ENCODE peak calls at places on chromosomes 12 and 14, in four cellular contexts. W is astrocyte of the cerebellum, E is colonic mucosa, T is suprapubic skin. V is an unnamed sample.

GRCh38 chr12:131340616-131341210 is 370.2 kb upstream of the SFSWAP start:
- DNase-seq in W (no peak), E (no peak), T (no peak), V (no peak)

GRCh38 chr12:87127272-87127671 is 871.1 kb upstream of the MGAT4C start:
- DNase-seq in W (no peak), E (no peak), T (no peak), V (no peak)

GRCh38 chr14:105066285-105067071 is 1.2 kb upstream of the GPR132 start:
- DNase-seq in W (no peak), E (no peak), T (peak; percentile 67), V (no peak)

GRCh38 chr12:87074801-87075200 is 818.6 kb upstream of the MGAT4C start:
- DNase-seq in W (no peak), E (no peak), T (no peak), V (no peak)

GRCh38 chr14:52821805-52822250 is 30.4 kb upstream of the GNPNAT1 start:
- DNase-seq in W (no peak), E (no peak), T (no peak), V (no peak)

GRCh38 chr12:9760699-9761406 is at the start of gene CD69:
- DNase-seq in W (no peak), E (peak; percentile 49), T (no peak), V (no peak)

GRCh38 chr14:68538641-68539040 is 254.2 kb downstream of the ZFP36L1 start:
- DNase-seq in W (no peak), E (no peak), T (no peak), V (no peak)

GRCh38 chr12:65656904-65657351 is 167.4 kb upstream of the HMGA2 start:
- DNase-seq in W (peak; percentile 100), E (no peak), T (no peak), V (peak; percentile 98)

GRCh38 chr14:64947710-64948611 is 5.4 kb upstream of the GPX2 start:
- DNase-seq in W (no peak), E (no peak), T (peak; percentile 48), V (no peak)

GRCh38 chr12:43285248-43285647 is 266.8 kb downstream of the ADAMTS20 start:
- DNase-seq in W (peak; percentile 88), E (no peak), T (no peak), V (no peak)

GRCh38 chr12:106632797-106633450 is 50.1 kb downstream of the RFX4 start:
- DNase-seq in W (no peak), E (no peak), T (no peak), V (no peak)

GRCh38 chr12:125014526-125014925 is 21.1 kb downstream of the BRI3BP start:
- DNase-seq in W (no peak), E (no peak), T (no peak), V (no peak)

GRCh38 chr12:55847603-55848329 is 5.0 kb upstream of the MMP19 start:
- DNase-seq in W (peak; percentile 96), E (peak; percentile 72), T (peak; percentile 97), V (peak; percentile 100)

GRCh38 chr14:72743626-72744025 is 150.3 kb downstream of the DPF3 start:
- DNase-seq in W (no peak), E (peak; percentile 9), T (no peak), V (no peak)

GRCh38 chr12:71640316-71640715 is 23.3 kb downstream of the ZFC3H1 start:
- DNase-seq in W (no peak), E (no peak), T (no peak), V (no peak)

GRCh38 chr12:3216726-3217682 is 139.8 kb downstream of the TSPAN9 start:
- DNase-seq in W (no peak), E (no peak), T (no peak), V (peak; percentile 59)

GRCh38 chr12:124687695-124688301 is 120.4 kb upstream of the NCOR2 start:
- DNase-seq in W (no peak), E (peak; percentile 26), T (no peak), V (no peak)

GRCh38 chr14:70320294-70320693 is 39.2 kb downstream of the COX16 start:
- DNase-seq in W (no peak), E (no peak), T (no peak), V (no peak)

GRCh38 chr14:64442300-64442988 is 22.9 kb upstream of the AKAP5 start:
- DNase-seq in W (no peak), E (no peak), T (peak; percentile 64), V (no peak)

GRCh38 chr12:132783917-132784531 is 22.4 kb upstream of the ANKLE2 start:
- DNase-seq in W (no peak), E (peak; percentile 29), T (no peak), V (no peak)

GRCh38 chr14:95460647-95461478 is 55.6 kb downstream of the SYNE3 start:
- DNase-seq in W (peak; percentile 35), E (peak; percentile 58), T (peak; percentile 81), V (peak; percentile 32)

GRCh38 chr12:14957769-14958168 is 3.6 kb downstream of the ARHGDIB start:
- DNase-seq in W (no peak), E (no peak), T (no peak), V (no peak)
- H3K4me3 ChIP-seq in W (no peak overlapping the region), E (no peak overlapping the region), T (peak overlapping the region; percentile 53), V (no peak overlapping the region)

GRCh38 chr12:69468237-69469026 is 1.8 kb upstream of the FRS2 start:
- DNase-seq in W (no peak), E (no peak), T (no peak), V (peak; percentile 4)
- H3K4me3 ChIP-seq in W (no peak overlapping the region), E (no peak overlapping the region), T (no peak overlapping the region), V (no peak overlapping the region)

DNA sequence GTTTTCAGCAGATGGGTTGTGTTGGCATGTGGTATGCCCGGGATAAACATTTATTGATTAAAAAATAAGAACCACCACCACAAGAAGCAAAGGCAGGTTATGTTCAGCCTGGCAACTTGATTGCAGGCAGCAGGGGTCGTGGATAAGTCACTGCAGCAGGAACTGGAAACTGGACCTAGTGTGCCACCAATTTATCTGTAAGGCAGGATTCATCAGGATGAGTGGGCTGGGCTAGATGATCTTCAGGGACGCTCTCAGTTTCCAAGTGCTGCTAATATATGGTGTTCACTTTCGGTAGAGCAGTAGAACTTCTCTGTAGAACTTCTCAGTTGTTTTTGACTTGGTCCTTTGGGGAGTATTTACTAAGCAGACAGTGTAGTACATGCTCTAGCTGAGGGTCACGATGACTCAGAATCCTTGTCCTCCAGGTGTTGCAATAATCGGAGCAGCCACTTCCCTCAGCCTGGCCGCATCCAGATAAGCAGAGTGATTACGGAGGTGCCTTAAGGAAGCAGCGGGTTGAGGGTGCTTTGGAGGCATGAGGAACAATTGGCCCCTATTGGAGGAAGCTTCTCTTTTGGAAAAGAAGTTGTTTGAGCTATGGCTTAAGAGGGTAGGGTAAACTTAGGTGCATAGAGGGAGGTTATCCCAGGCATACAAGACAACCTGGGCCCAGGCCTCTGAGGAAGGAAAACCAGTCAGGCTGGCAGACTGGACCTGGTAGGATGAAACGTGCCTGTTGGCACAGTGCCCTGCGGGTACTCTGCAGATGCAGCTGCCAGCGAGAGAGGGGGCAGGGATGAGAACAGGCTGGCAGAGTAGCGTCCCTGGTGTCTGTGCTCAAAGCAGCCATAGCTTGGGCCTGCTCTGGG is 104.0 kb downstream of the GPR135 start:
- DNase-seq in W (no peak), E (peak; percentile 78), T (peak; percentile 75), V (no peak)
- H3K4me3 ChIP-seq in W (no peak overlapping the region), E (no peak overlapping the region), T (no peak overlapping the region), V (no peak overlapping the region)

DNA sequence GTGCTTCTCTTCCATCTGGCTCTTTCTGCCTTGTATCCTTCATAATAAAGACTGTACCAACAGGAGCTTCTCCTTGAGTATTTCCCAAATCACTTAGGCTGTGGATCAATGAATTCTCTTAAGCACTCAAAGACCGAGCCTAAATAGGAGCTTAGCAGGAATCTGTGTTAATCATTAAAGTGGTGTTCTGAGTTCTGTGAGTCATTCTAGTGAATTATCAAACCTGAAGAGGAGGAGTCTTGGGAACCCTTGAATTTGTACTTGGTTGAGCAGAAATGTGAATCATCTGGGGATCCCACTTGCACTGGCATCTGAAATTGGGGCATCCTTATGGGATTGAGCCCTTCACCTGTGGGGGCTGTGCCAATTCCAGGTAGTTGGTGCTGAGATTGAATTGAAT is 946.2 kb downstream of the BCL11B start:
- DNase-seq in W (no peak), E (no peak), T (no peak), V (no peak)
- H3K4me3 ChIP-seq in W (no peak overlapping the region), E (no peak overlapping the region), T (no peak overlapping the region), V (no peak overlapping the region)

DNA sequence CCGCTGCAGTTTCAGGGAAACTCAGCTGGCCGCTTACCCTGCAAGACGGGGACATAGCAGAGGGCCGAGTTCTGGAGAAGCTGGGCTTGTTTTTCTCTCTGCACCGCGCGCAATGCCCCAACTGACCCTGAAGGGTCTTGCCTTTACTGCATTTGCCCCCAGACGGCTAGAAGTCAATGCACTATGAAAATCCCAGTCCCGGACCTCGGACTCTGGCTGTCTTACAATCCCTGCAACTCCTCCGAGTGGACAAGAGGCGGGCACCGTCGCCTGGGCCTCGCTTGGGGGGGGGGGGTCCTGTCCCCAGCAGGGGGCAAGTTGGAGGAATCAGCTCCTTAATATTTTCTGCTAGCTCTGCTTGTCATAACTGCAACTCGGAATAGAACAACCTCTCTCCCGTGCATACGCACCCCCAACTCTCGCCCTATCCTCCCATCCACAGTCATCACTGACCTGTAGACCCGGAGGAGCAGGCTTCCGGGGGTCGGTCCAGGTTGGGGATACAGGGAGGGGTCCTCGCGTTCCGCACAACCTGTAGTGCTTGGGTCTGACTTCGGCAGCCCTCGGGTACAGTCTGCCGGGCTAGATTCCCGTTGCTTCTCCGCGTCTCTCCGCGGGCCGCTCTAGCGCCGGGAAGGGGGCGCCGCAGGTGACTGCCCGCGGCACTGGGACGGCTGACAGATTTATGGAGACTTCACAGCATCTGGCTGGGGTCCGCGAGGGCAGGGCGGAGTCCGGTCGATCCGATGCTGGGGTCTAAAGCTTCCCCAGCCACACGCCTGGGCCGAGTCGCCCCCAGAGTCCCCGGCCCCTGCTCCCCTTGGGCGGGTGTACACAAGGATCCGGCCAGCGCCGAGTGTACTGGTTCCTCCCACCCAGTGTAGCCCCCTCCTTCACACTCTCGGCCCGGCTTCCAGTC is 3.3 kb upstream of the PAX9 start:
- DNase-seq in W (no peak), E (no peak), T (no peak), V (no peak)
- H3K4me3 ChIP-seq in W (no peak overlapping the region), E (no peak overlapping the region), T (peak overlapping the region; percentile 32), V (no peak overlapping the region)

GRCh38 chr14:88380405-88380804 is 5.1 kb upstream of the SPATA7 start:
- DNase-seq in W (peak; percentile 11), E (no peak), T (no peak), V (no peak)
- H3K4me3 ChIP-seq in W (no peak overlapping the region), E (no peak overlapping the region), T (no peak overlapping the region), V (no peak overlapping the region)

GRCh38 chr12:57889541-57889989 is 43.0 kb upstream of the CTDSP2 start:
- DNase-seq in W (no peak), E (peak; percentile 72), T (peak; percentile 85), V (peak; percentile 92)

GRCh38 chr12:57888407-57889157 is 42.1 kb upstream of the CTDSP2 start:
- DNase-seq in W (no peak), E (peak; percentile 84), T (no peak), V (no peak)

GRCh38 chr12:57886590-57887363 is 40.2 kb upstream of the CTDSP2 start:
- DNase-seq in W (no peak), E (no peak), T (no peak), V (no peak)

GRCh38 chr12:57885207-57885606 is 38.7 kb upstream of the CTDSP2 start:
- DNase-seq in W (no peak), E (no peak), T (peak; percentile 21), V (no peak)

GRCh38 chr12:57887631-57888406 is 41.3 kb upstream of the CTDSP2 start:
- DNase-seq in W (no peak), E (peak; percentile 45), T (no peak), V (no peak)
- H3K4me3 ChIP-seq in W (no peak overlapping the region), E (no peak overlapping the region), T (peak overlapping the region; percentile 20), V (peak overlapping the region; percentile 18)

V was measured in HFF-Myc.